ENCODE peak calls at places on chromosome 13, in six cellular contexts. I, H, Z, S, W and R are unnamed samples.

GRCh38 chr13:91045351-91046034 is 302.0 kb upstream of the MIR17HG start:
- DNase-seq in I (no peak), H (no peak), Z (no peak), S (no peak), W (no peak), R (peak; percentile 28)

GRCh38 chr13:81395368-81395767 is 1054.4 kb upstream of the SPRY2 start:
- DNase-seq in I (no peak), H (peak; percentile 42), Z (no peak), S (no peak), W (peak; percentile 30), R (no peak)

GRCh38 chr13:44801990-44802389 is 187.3 kb downstream of the NUFIP1 start:
- DNase-seq in I (no peak), H (no peak), Z (no peak), S (no peak), W (peak; percentile 92), R (no peak)

GRCh38 chr13:74158028-74158427 is 23.8 kb upstream of the KLF12 start:
- DNase-seq in I (no peak), H (peak; percentile 58), Z (no peak), S (no peak), W (no peak), R (no peak)

GRCh38 chr13:86383561-86383960 is 584.3 kb upstream of the SLITRK6 start:
- DNase-seq in I (no peak), H (no peak), Z (no peak), S (peak; percentile 9), W (no peak), R (no peak)

GRCh38 chr13:45402641-45403040 is 15.5 kb downstream of the SLC25A30 start:
- DNase-seq in I (no peak), H (no peak), Z (no peak), S (no peak), W (no peak), R (no peak)

GRCh38 chr13:112690242-112690943 is 555 bp downstream of the ATP11A start:
- DNase-seq in I (peak; percentile 37), H (peak; percentile 64), Z (no peak), S (peak; percentile 62), W (no peak), R (peak; percentile 75)

GRCh38 chr13:37407156-37407555 is 191.4 kb downstream of the POSTN start:
- DNase-seq in I (no peak), H (no peak), Z (no peak), S (no peak), W (no peak), R (no peak)

GRCh38 chr13:59641758-59642157 is 522.0 kb downstream of the DIAPH3 start:
- DNase-seq in I (no peak), H (no peak), Z (no peak), S (no peak), W (no peak), R (no peak)

GRCh38 chr13:48437381-48437780 is 24.5 kb upstream of the LPAR6 start:
- DNase-seq in I (no peak), H (no peak), Z (no peak), S (peak; percentile 19), W (peak; percentile 12), R (no peak)

GRCh38 chr13:32639502-32640105 is 53.4 kb downstream of the PDS5B start:
- DNase-seq in I (peak; percentile 63), H (peak; percentile 21), Z (no peak), S (peak; percentile 37), W (peak; percentile 74), R (peak; percentile 34)

GRCh38 chr13:88074794-88075509 is 403.8 kb downstream of the SLITRK5 start:
- DNase-seq in I (no peak), H (no peak), Z (no peak), S (no peak), W (peak; percentile 44), R (no peak)

GRCh38 chr13:93903909-93904308 is 575.6 kb downstream of the DCT start:
- DNase-seq in I (no peak), H (no peak), Z (no peak), S (no peak), W (no peak), R (peak; percentile 39)

GRCh38 chr13:98224557-98224956 is 47.5 kb upstream of the RNF113B start:
- DNase-seq in I (no peak), H (no peak), Z (no peak), S (no peak), W (no peak), R (no peak)

GRCh38 chr13:37417042-37417441 is 181.5 kb downstream of the POSTN start:
- DNase-seq in I (no peak), H (no peak), Z (no peak), S (no peak), W (peak; percentile 75), R (no peak)

GRCh38 chr13:113404723-113405471 is 41.0 kb upstream of the GRTP1 start:
- DNase-seq in I (no peak), H (peak; percentile 29), Z (no peak), S (no peak), W (no peak), R (no peak)

GRCh38 chr13:94933230-94933751 is 220.9 kb upstream of the SOX21 start:
- DNase-seq in I (no peak), H (no peak), Z (no peak), S (no peak), W (no peak), R (no peak)

GRCh38 chr13:51894239-51894638 is 32.5 kb downstream of the CCDC70 start:
- DNase-seq in I (no peak), H (no peak), Z (no peak), S (no peak), W (no peak), R (no peak)

GRCh38 chr13:46389985-46390384 is 2.9 kb upstream of the RUBCNL start:
- DNase-seq in I (peak; percentile 31), H (peak; percentile 23), Z (no peak), S (peak; percentile 60), W (no peak), R (peak; percentile 60)

GRCh38 chr13:51370116-51370515 is 30.6 kb downstream of the SERPINE3 start:
- DNase-seq in I (no peak), H (no peak), Z (no peak), S (no peak), W (peak; percentile 59), R (no peak)

GRCh38 chr13:54373211-54373610 is 1344.6 kb downstream of the OLFM4 start:
- DNase-seq in I (no peak), H (no peak), Z (no peak), S (no peak), W (no peak), R (peak; percentile 13)

GRCh38 chr13:48410199-48410598 is 2.7 kb downstream of the LPAR6 start:
- DNase-seq in I (no peak), H (no peak), Z (no peak), S (no peak), W (no peak), R (no peak)

GRCh38 chr13:114077121-114077937 is 55.1 kb downstream of the RASA3 start:
- DNase-seq in I (no peak), H (no peak), Z (no peak), S (no peak), W (no peak), R (no peak)

GRCh38 chr13:44951184-44951583 is 38.1 kb downstream of the NUFIP1 start:
- DNase-seq in I (no peak), H (no peak), Z (no peak), S (no peak), W (peak; percentile 29), R (no peak)

GRCh38 chr13:70339738-70340137 is 231.5 kb upstream of the KLHL1 start:
- DNase-seq in I (no peak), H (peak; percentile 32), Z (no peak), S (no peak), W (no peak), R (no peak)

GRCh38 chr13:83883061-83883523 is 818 bp upstream of the SLITRK1 start:
- DNase-seq in I (no peak), H (no peak), Z (no peak), S (no peak), W (peak; percentile 11), R (peak; percentile 63)

GRCh38 chr13:74206061-74206561 is 71.9 kb upstream of the KLF12 start:
- DNase-seq in I (no peak), H (no peak), Z (no peak), S (no peak), W (peak; percentile 74), R (no peak)

GRCh38 chr13:112545866-112546265 is 42.1 kb downstream of the TUBGCP3 start:
- DNase-seq in I (no peak), H (no peak), Z (no peak), S (no peak), W (peak; percentile 82), R (no peak)

GRCh38 chr13:93180376-93180966 is 46.1 kb upstream of the GPC6 start:
- DNase-seq in I (no peak), H (no peak), Z (no peak), S (no peak), W (peak; percentile 20), R (no peak)

GRCh38 chr13:29503041-29503837 is 92.2 kb downstream of the SLC7A1 start:
- DNase-seq in I (no peak), H (peak; percentile 51), Z (no peak), S (no peak), W (no peak), R (no peak)

GRCh38 chr13:42017264-42017663 is 31.2 kb upstream of the DGKH start:
- DNase-seq in I (no peak), H (no peak), Z (no peak), S (no peak), W (no peak), R (no peak)

GRCh38 chr13:50326271-50326670 is 311.0 kb downstream of the KCNRG start:
- DNase-seq in I (no peak), H (no peak), Z (no peak), S (no peak), W (no peak), R (no peak)

GRCh38 chr13:36774895-36775294 is 44.1 kb upstream of the RFXAP start:
- DNase-seq in I (no peak), H (no peak), Z (no peak), S (no peak), W (no peak), R (no peak)

GRCh38 chr13:57878291-57878690 is 246.7 kb downstream of the PCDH17 start:
- DNase-seq in I (no peak), H (no peak), Z (no peak), S (no peak), W (no peak), R (no peak)